ENCODE peak calls at places on chromosomes 1 and 21, in five cellular contexts. F is NCI-H524 treated with DMSO at 0.1 percent for 48 hours, D is smooth muscle cell of the brain vasculature, L is COR-L47, A is NCI-H2029 treated with DMSO at 0.1 percent for 48 hours. H is an unnamed sample.

GRCh38 chr21:45293214-45293725 is 5.6 kb upstream of the POFUT2 start:
- DNase-seq in F (no peak), D (no peak), L (no peak), A (no peak), H (peak; percentile 43)

GRCh38 chr1:33220701-33221384 is 35.4 kb upstream of the ZNF362 start:
- DNase-seq in F (no peak), D (no peak), L (no peak), A (no peak), H (peak; percentile 47)

GRCh38 chr1:100767176-100767876 is 47.8 kb downstream of the VCAM1 start:
- DNase-seq in F (no peak), D (no peak), L (no peak), A (no peak), H (no peak)

GRCh38 chr1:55212349-55213028 is 2.7 kb downstream of the USP24 start:
- DNase-seq in F (no peak), D (no peak), L (peak; percentile 15), A (peak; percentile 89), H (no peak)

GRCh38 chr1:163337631-163338030 is 15.9 kb downstream of the NUF2 start:
- DNase-seq in F (no peak), D (no peak), L (no peak), A (no peak), H (no peak)

GRCh38 chr1:244349581-244350001 is 102.1 kb downstream of the ADSS2 start:
- DNase-seq in F (no peak), D (no peak), L (no peak), A (no peak), H (no peak)

GRCh38 chr1:212700597-212700891 is 904 bp upstream of the BATF3 start:
- DNase-seq in F (no peak), D (no peak), L (peak; percentile 2), A (no peak), H (no peak)

GRCh38 chr1:99239690-99240089 is 24.6 kb upstream of the PLPPR4 start:
- DNase-seq in F (no peak), D (no peak), L (no peak), A (no peak), H (no peak)

GRCh38 chr21:26115899-26116298 is 54.7 kb downstream of the APP start:
- DNase-seq in F (no peak), D (no peak), L (no peak), A (no peak), H (no peak)

GRCh38 chr1:171788696-171789095 is 7.2 kb downstream of the METTL13 start:
- DNase-seq in F (no peak), D (no peak), L (no peak), A (no peak), H (no peak)

GRCh38 chr1:242454262-242455051 is 70.0 kb downstream of the PLD5 start:
- DNase-seq in F (no peak), D (peak; percentile 1), L (peak; percentile 58), A (no peak), H (no peak)

GRCh38 chr21:43585924-43586411 is 73.3 kb downstream of the HSF2BP start:
- DNase-seq in F (no peak), D (peak; percentile 95), L (no peak), A (peak; percentile 3), H (no peak)